ENCODE peak calls at places on chromosomes 7 and 10, in four cellular contexts. C is hypothalamus, N is cardiac muscle cell, F is H54. H is an unnamed sample.

GRCh38 chr7:27897441-27897847 is 157.5 kb downstream of the TAX1BP1 start:
- DNase-seq in C (no peak), N (peak), F (no peak), H (no peak)

GRCh38 chr7:54860003-54860775 is 101.2 kb upstream of the SEC61G start:
- DNase-seq in C (no peak), N (no peak), F (no peak), H (no peak)

GRCh38 chr10:100817268-100817839 is 72.0 kb downstream of the PAX2 start:
- DNase-seq in C (no peak), N (peak), F (no peak), H (no peak)

GRCh38 chr10:127133672-127134500 is 62.5 kb downstream of the INSYN2A start:
- DNase-seq in C (no peak), N (no peak), F (no peak), H (no peak)

GRCh38 chr10:3825862-3826351 is 40.9 kb upstream of the KLF6 start:
- DNase-seq in C (no peak), N (no peak), F (no peak), H (no peak)

GRCh38 chr7:17408245-17408903 is 109.9 kb downstream of the AHR start:
- DNase-seq in C (no peak), N (no peak), F (peak), H (peak)

GRCh38 chr7:54996391-54996790 is 22.4 kb upstream of the EGFR start:
- DNase-seq in C (no peak), N (no peak), F (no peak), H (no peak)

GRCh38 chr7:33736521-33737221 is 168.7 kb upstream of the BMPER start:
- DNase-seq in C (no peak), N (no peak), F (no peak), H (no peak)

GRCh38 chr7:130152270-130153141 is 52.7 kb downstream of the TMEM209 start:
- DNase-seq in C (no peak), N (no peak), F (no peak), H (peak)

GRCh38 chr10:124977161-124977560 is 35.2 kb downstream of the ZRANB1 start:
- DNase-seq in C (no peak), N (no peak), F (no peak), H (no peak)

GRCh38 chr10:79111427-79111826 is 42.7 kb downstream of the ZMIZ1 start:
- DNase-seq in C (no peak), N (no peak), F (peak), H (peak)